ENCODE peak calls at places on chromosomes 6 and 20, in four cellular contexts. V is EL; X is stimulated activated CD8-positive, alpha-beta memory T cell treated with anti-CD3 and anti-CD28 coated beads, Interleukin-7, amount 100 ng/mL, for 1 hour; S is G401. O is an unnamed sample.

GRCh38 chr6:162343902-162344226 is 383.7 kb downstream of the PRKN start:
- DNase-seq in V (no peak), X (no peak), S (peak), O (no peak)

GRCh38 chr6:148466158-148466557 is 123.5 kb downstream of the SASH1 start:
- DNase-seq in V (no peak), X (no peak), S (no peak), O (no peak)

GRCh38 chr6:167670938-167671338 is 155.8 kb upstream of the AFDN start:
- DNase-seq in V (no peak), X (no peak), S (no peak), O (no peak)

GRCh38 chr20:5073154-5074049 is 46.4 kb downstream of the PCNA start:
- DNase-seq in V (peak), X (no peak), S (peak), O (no peak)

GRCh38 chr20:41956316-41957050 is 338.3 kb upstream of the CHD6 start:
- DNase-seq in V (no peak), X (no peak), S (no peak), O (no peak)

GRCh38 chr6:108254436-108255410 is 6.1 kb downstream of the SNX3 start:
- DNase-seq in V (no peak), X (no peak), S (no peak), O (no peak)

GRCh38 chr6:22145294-22145693 is 151.5 kb downstream of the PRL start:
- DNase-seq in V (no peak), X (no peak), S (no peak), O (no peak)

GRCh38 chr20:3160418-3160817 is 753 bp upstream of the FASTKD5 start:
- DNase-seq in V (no peak), X (no peak), S (no peak), O (no peak)

GRCh38 chr6:131231103-131231502 is 95.8 kb downstream of the AKAP7 start:
- DNase-seq in V (no peak), X (no peak), S (no peak), O (no peak)

GRCh38 chr6:84707161-84707560 is 57.2 kb downstream of the TBX18 start:
- DNase-seq in V (no peak), X (no peak), S (no peak), O (no peak)

GRCh38 chr20:49297605-49298530 is 20.0 kb upstream of the ZNFX1 start:
- DNase-seq in V (no peak), X (no peak), S (no peak), O (no peak)

GRCh38 chr6:165986647-165987482 is 180.8 kb downstream of the TBXT start:
- DNase-seq in V (peak), X (no peak), S (peak), O (no peak)

GRCh38 chr6:3549314-3549940 is 92.6 kb upstream of the SLC22A23 start:
- DNase-seq in V (no peak), X (no peak), S (no peak), O (no peak)

O was measured in activated B cell treated with CpG ODN at 0.5 μM for 24 hours.